ENCODE peak calls at places on chromosomes 6 and 20, in nine cellular contexts. Z is HEK293T; R is GM13976; W is ascending aorta; E is midbrain; V is NCI-H774; X is activated CD8-positive, alpha-beta memory T cell treated with anti-CD3 and anti-CD28 coated beads for 4 hours; T is GF-D8; O is EH. S is an unnamed sample.

GRCh38 chr20:17587831-17588230 is 18.0 kb downstream of the DSTN start:
- DNase-seq in Z (no peak), R (no peak), W (no peak), E (no peak), V (no peak), X (no peak), T (no peak), O (no peak), S (no peak)

GRCh38 chr6:11847515-11848244 is 69.1 kb upstream of the ADTRP start:
- DNase-seq in Z (no peak), R (no peak), W (no peak), E (no peak), V (no peak), X (no peak), T (no peak), O (no peak), S (no peak)

GRCh38 chr6:55636406-55637102 is 57.6 kb upstream of the HMGCLL1 start:
- DNase-seq in Z (no peak), R (no peak), W (no peak), E (no peak), V (no peak), X (no peak), T (no peak), O (peak), S (no peak)

GRCh38 chr6:105459049-105459448 is 56.2 kb upstream of the PREP start:
- DNase-seq in Z (no peak), R (peak), W (no peak), E (no peak), V (no peak), X (no peak), T (no peak), O (peak), S (no peak)

GRCh38 chr6:129567374-129567773 is 142.6 kb downstream of the ARHGAP18 start:
- DNase-seq in Z (peak), R (peak), W (no peak), E (no peak), V (no peak), X (peak), T (no peak), O (peak), S (peak)

GRCh38 chr6:122770835-122771601 is 8.5 kb upstream of the FABP7 start:
- DNase-seq in Z (no peak), R (no peak), W (no peak), E (no peak), V (no peak), X (no peak), T (peak), O (no peak), S (no peak)

GRCh38 chr20:63073738-63074065 is 66.9 kb upstream of the BHLHE23 start:
- DNase-seq in Z (no peak), R (no peak), W (no peak), E (no peak), V (no peak), X (no peak), T (no peak), O (no peak), S (peak)

GRCh38 chr6:111871725-111872520 is 1.3 kb downstream of the FYN start:
- DNase-seq in Z (peak), R (peak), W (no peak), E (peak), V (peak), X (no peak), T (no peak), O (peak), S (peak)

GRCh38 chr20:59014680-59015389 is 4.4 kb upstream of the TUBB1 start:
- DNase-seq in Z (no peak), R (no peak), W (no peak), E (no peak), V (no peak), X (no peak), T (no peak), O (no peak), S (peak)

GRCh38 chr6:153392156-153392555 is 261.1 kb upstream of the RGS17 start:
- DNase-seq in Z (no peak), R (no peak), W (no peak), E (no peak), V (no peak), X (no peak), T (no peak), O (no peak), S (no peak)

GRCh38 chr20:7938058-7938457 is 2.2 kb downstream of the HAO1 start:
- DNase-seq in Z (no peak), R (no peak), W (no peak), E (no peak), V (no peak), X (no peak), T (no peak), O (no peak), S (no peak)

GRCh38 chr20:23147964-23148720 is 62.0 kb upstream of the CD93 start:
- DNase-seq in Z (no peak), R (no peak), W (peak), E (no peak), V (no peak), X (no peak), T (peak), O (peak), S (peak)

GRCh38 chr20:23106271-23106851 is 20.2 kb upstream of the CD93 start:
- DNase-seq in Z (no peak), R (no peak), W (no peak), E (no peak), V (no peak), X (no peak), T (no peak), O (no peak), S (no peak)

GRCh38 chr6:53107091-53107490 is 41.5 kb downstream of the GCM1 start:
- DNase-seq in Z (no peak), R (no peak), W (no peak), E (no peak), V (no peak), X (no peak), T (no peak), O (peak), S (peak)

GRCh38 chr6:163146036-163146435 is 268.5 kb upstream of the QKI start:
- DNase-seq in Z (no peak), R (no peak), W (no peak), E (no peak), V (no peak), X (no peak), T (no peak), O (no peak), S (no peak)

GRCh38 chr20:49446808-49447207 is 35.7 kb downstream of the KCNB1 start:
- DNase-seq in Z (no peak), R (no peak), W (peak), E (peak), V (no peak), X (no peak), T (no peak), O (peak), S (no peak)

GRCh38 chr20:635609-636338 is 17.2 kb downstream of the SRXN1 start:
- DNase-seq in Z (no peak), R (no peak), W (no peak), E (no peak), V (no peak), X (no peak), T (no peak), O (no peak), S (no peak)

GRCh38 chr6:1110935-1111334 is 201.0 kb upstream of the FOXQ1 start:
- DNase-seq in Z (no peak), R (no peak), W (no peak), E (no peak), V (no peak), X (no peak), T (no peak), O (peak), S (no peak)

GRCh38 chr6:101195581-101195980 is 197.9 kb upstream of the GRIK2 start:
- DNase-seq in Z (no peak), R (no peak), W (no peak), E (no peak), V (no peak), X (no peak), T (no peak), O (peak), S (no peak)

GRCh38 chr20:18090477-18090876 is 32.8 kb upstream of the OVOL2 start:
- DNase-seq in Z (no peak), R (no peak), W (no peak), E (no peak), V (no peak), X (no peak), T (no peak), O (no peak), S (no peak)

GRCh38 chr20:31919756-31920155 is 32.1 kb downstream of the PDRG1 start:
- DNase-seq in Z (no peak), R (no peak), W (no peak), E (no peak), V (no peak), X (no peak), T (no peak), O (no peak), S (no peak)

GRCh38 chr6:116511424-116512131 is at the start of gene CALHM5:
- DNase-seq in Z (peak), R (no peak), W (no peak), E (peak), V (no peak), X (no peak), T (no peak), O (peak), S (peak)

GRCh38 chr6:37049735-37049989 is 44.2 kb downstream of the FGD2 start:
- DNase-seq in Z (no peak), R (no peak), W (no peak), E (no peak), V (no peak), X (no peak), T (no peak), O (no peak), S (no peak)

S was measured in osteoblast.